ENCODE peak calls at places on chromosomes 6 and 20, in nine cellular contexts. O, A, U, E, L, X, S, J and G are unnamed samples.
A peak's percentile ranks its signal among the peaks of the same experiment; 100 is the strongest.

GRCh38 chr6:42166444-42167141 is 6.6 kb upstream of the GUCA1A start:
- DNase-seq in A (peak; percentile 90), X (peak; percentile 97), O (peak; percentile 35), E (peak; percentile 90), L (no peak), J (peak; percentile 56), S (peak; percentile 49), U (no peak), G (peak; percentile 66)

GRCh38 chr20:9490171-9490570 is 24.2 kb upstream of the LAMP5 start:
- DNase-seq in U (no peak), L (no peak), S (no peak), X (no peak), A (no peak), E (no peak), O (no peak), J (no peak), G (no peak)

GRCh38 chr6:125365230-125365629 is 63.5 kb upstream of the HDDC2 start:
- DNase-seq in E (no peak), J (no peak), A (no peak), U (no peak), X (no peak), S (no peak), L (no peak), O (no peak), G (no peak)

GRCh38 chr20:10863337-10864060 is 189.7 kb upstream of the JAG1 start:
- DNase-seq in A (no peak), E (no peak), O (no peak), L (peak; percentile 38), S (peak; percentile 81), J (peak; percentile 28), X (peak; percentile 11), U (no peak), G (peak; percentile 86)

GRCh38 chr6:6631526-6632276 is 43.2 kb downstream of the LY86 start:
- DNase-seq in J (no peak), X (no peak), U (no peak), L (no peak), O (no peak), A (peak; percentile 27), E (no peak), S (no peak), G (no peak)

GRCh38 chr6:14258695-14259655 is 141.4 kb downstream of the CD83 start:
- DNase-seq in X (no peak), E (peak; percentile 78), U (no peak), S (no peak), O (no peak), L (no peak), J (no peak), A (no peak), G (no peak)

GRCh38 chr6:55265409-55266114 is 61.7 kb upstream of the GFRAL start:
- DNase-seq in J (no peak), U (no peak), E (no peak), A (no peak), X (no peak), L (no peak), O (no peak), S (no peak), G (no peak)

GRCh38 chr20:41425180-41425884 is 58.7 kb upstream of the EMILIN3 start:
- DNase-seq in X (no peak), E (no peak), S (no peak), O (no peak), A (no peak), U (no peak), L (no peak), J (no peak), G (no peak)

GRCh38 chr20:63000036-63000435 is 6.7 kb downstream of the BHLHE23 start:
- DNase-seq in E (no peak), X (no peak), L (no peak), U (no peak), A (no peak), O (no peak), S (no peak), J (no peak), G (no peak)

GRCh38 chr6:158631678-158632537 is 12.6 kb downstream of the DYNLT1 start:
- DNase-seq in U (no peak), E (peak; percentile 93), J (peak; percentile 84), S (peak; percentile 60), X (no peak), A (peak; percentile 84), O (no peak), L (no peak), G (peak; percentile 90)

GRCh38 chr6:36979343-36979742 is 6.7 kb downstream of the MTCH1 start:
- DNase-seq in O (peak; percentile 64), A (peak; percentile 34), J (peak; percentile 64), S (peak; percentile 16), U (no peak), L (no peak), E (no peak), X (no peak), G (peak; percentile 62)

GRCh38 chr6:138517635-138518034 is 18.3 kb upstream of the NHSL1 start:
- DNase-seq in O (no peak), E (no peak), J (peak; percentile 19), L (no peak), U (peak; percentile 59), S (no peak), A (peak; percentile 73), X (peak; percentile 85), G (peak; percentile 47)

GRCh38 chr20:38774167-38774566 is 25.9 kb downstream of the ACTR5 start:
- DNase-seq in E (no peak), X (no peak), J (no peak), A (no peak), L (no peak), O (no peak), U (no peak), S (no peak), G (no peak)

GRCh38 chr6:46128476-46128875 is 1.3 kb upstream of the ENPP4 start:
- DNase-seq in U (no peak), O (no peak), J (no peak), E (no peak), S (no peak), A (no peak), L (no peak), X (no peak), G (no peak)

DNA sequence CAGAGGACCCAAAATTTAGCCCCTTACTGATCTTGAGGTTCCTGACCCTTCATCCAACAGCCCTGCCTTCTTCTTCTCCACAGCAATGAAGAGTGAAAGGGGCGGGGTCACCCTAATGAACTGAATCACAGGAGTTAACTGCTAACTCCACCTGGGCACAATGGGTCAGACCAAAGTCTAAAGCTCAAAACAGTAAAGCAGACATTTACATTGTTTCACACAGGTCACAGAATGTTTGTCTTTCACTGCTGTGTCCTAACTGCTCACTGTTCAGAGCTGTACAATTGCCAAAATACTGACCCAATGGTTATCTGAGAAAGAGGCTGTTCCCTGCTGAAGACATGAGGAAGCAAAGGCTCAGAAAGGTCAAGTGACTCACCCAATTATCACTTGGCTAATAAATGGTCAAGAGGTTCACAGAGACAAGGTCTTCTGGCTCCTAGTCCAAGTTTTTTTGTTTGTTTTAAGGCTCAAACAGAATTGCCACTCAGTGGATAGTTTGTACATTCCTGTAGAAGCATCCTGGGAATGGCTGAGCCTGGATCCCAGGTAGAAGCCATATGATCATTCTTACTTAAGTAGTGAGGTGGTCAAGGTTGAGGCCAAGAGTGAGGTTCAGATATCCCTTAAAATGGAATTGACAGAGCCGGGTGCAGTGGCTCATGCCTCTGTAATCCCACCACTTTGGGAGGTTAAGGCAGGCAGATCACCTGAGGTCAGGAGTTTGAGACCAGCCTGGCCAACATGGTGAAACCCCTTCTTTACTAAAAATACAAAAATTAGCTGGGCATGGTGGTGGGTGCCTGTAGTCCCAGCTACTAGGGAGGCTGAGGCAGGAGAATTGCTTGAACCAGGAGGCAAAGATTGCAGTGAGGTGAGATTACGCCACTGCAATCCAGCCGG is 35.1 kb upstream of the FAM83C start:
- DNase-seq in L (no peak), O (no peak), A (peak; percentile 89), E (no peak), S (no peak), J (no peak), X (no peak), U (no peak), G (peak; percentile 77)
- TF ChIP-seq CTCF in L (no peak), O (no peak), A (no peak), E (no peak), S (no peak), J (no peak), X (no peak), U (no peak), G (no peak)

DNA sequence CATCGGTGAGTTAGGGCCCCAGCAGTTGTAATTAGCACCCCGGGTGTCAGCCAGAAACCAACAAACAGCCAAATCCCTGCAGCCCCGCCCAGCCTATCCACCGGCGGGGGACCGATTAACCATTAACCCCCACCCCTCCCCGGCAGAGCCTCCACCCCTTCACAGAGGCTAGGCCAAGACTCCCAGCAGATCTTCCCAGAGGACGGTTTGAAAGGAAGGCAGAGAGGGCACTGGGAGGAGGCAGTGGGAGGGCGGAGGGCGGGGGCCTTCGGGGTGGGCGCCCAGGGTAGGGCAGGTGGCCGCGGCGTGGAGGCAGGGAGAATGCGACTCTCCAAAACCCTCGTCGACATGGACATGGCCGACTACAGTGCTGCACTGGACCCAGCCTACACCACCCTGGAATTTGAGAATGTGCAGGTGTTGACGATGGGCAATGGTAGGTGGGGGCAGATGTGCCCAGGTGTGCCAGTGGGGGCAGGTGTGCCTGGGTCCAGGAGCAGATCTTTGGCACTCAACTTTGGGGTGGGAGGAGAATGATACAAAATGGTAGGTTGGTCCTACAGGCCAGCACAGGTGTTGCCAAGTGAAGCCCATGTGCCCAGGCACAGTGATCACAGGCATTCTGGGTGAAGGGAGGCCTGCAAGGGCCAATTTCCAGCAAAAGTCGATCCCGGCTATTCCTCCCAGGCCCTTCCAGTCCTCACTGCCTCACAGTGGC is 45.7 kb downstream of the HNF4A start:
- DNase-seq in L (no peak), A (peak; percentile 89), E (no peak), U (no peak), S (no peak), X (no peak), O (no peak), J (no peak), G (no peak)
- H3K4me3 ChIP-seq in L (no peak overlapping the region), A (peak overlapping the region; percentile 43), E (no peak overlapping the region), U (no peak overlapping the region), S (no peak overlapping the region), X (no peak overlapping the region), O (no peak overlapping the region), J (no peak overlapping the region), G (no peak overlapping the region)

DNA sequence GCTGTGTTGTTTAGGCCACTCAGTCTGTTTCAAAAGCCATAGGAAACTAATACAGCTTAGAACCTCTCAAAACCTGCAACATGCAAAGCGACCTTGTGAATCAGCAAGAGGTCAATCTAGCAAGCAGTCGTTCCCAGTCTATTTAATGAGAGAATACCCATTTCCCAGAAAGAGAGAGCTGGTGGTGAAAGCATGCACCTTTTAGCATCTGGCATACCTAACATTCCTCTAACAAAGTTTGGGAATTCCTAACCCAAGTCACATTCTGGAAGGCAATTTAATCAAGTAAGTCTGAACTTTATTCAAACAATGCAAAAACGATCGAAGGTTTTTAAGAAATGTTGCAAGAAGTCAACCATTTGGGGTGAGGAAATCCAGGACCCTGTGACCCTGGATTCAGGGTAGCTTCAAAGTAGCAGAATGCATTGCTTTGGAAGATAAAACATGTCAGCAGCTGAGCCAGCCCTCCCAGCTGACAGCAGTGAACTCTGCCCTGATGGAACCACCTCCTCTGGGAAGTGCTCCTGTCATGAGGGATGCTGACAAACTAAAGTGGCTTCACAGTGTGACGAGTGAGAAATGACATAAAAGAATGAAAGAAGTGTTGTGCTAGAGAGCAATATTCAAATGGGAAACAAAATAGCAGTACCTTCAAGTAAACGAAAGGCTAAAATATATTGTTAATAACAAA is 104.8 kb downstream of the GMDS start:
- DNase-seq in U (no peak), E (no peak), J (no peak), L (no peak), O (no peak), A (no peak), S (no peak), X (peak; percentile 84), G (no peak)
- TF ChIP-seq CTCF in U (no peak), E (no peak), J (no peak), L (no peak), O (no peak), A (no peak), S (no peak), X (no peak), G (no peak)

GRCh38 chr6:27494987-27495385 is 22.1 kb upstream of the ZNF184 start:
- DNase-seq in E (no peak), J (no peak), L (no peak), X (no peak), U (no peak), O (no peak), A (no peak), S (no peak), G (no peak)
- H3K4me3 ChIP-seq in E (peak overlapping the region; percentile 16), J (peak overlapping the region; percentile 31), L (peak overlapping the region; percentile 71), X (peak overlapping the region; percentile 70), U (peak overlapping the region; percentile 53), O (no peak overlapping the region), A (peak overlapping the region; percentile 36), S (peak overlapping the region; percentile 68), G (peak overlapping the region; percentile 69)